ENCODE peak calls at places on chromosomes 1 and 21, in eight cellular contexts. One of them, this sample, is unnamed.
A peak's percentile ranks its signal among the peaks of the same experiment; 100 is the strongest.

GRCh38 chr1:31800677-31800967 is 15.2 kb downstream of the SPOCD1 start:
- DNase-seq in ureter: peak; percentile 34
- DNase-seq in small intestine: no peak
- DNase-seq in T-cell: no peak
- DNase-seq in stimulated activated CD4-positive, alpha-beta T cell treated with anti-CD3 and anti-CD28 coated beads, Interleukin-2, amount 100 ng/mL, for 48 hours: no peak
- DNase-seq in GF-D8: no peak
- DNase-seq in stimulated activated CD8-positive, alpha-beta memory T cell treated with anti-CD3 and anti-CD28 coated beads, Interleukin-15, amount 100 ng/mL, for 4 hours: no peak
- DNase-seq in NCI-H2029 treated with DMSO at 0.1 percent for 48 hours: no peak
- DNase-seq in this sample: no peak

GRCh38 chr1:226800763-226801380 is 61.8 kb upstream of the ITPKB start:
- DNase-seq in GF-D8: no peak
- DNase-seq in small intestine: no peak
- DNase-seq in NCI-H2029 treated with DMSO at 0.1 percent for 48 hours: no peak
- DNase-seq in stimulated activated CD8-positive, alpha-beta memory T cell treated with anti-CD3 and anti-CD28 coated beads, Interleukin-15, amount 100 ng/mL, for 4 hours: no peak
- DNase-seq in stimulated activated CD4-positive, alpha-beta T cell treated with anti-CD3 and anti-CD28 coated beads, Interleukin-2, amount 100 ng/mL, for 48 hours: no peak
- DNase-seq in T-cell: no peak
- DNase-seq in ureter: no peak
- DNase-seq in this sample: no peak

GRCh38 chr1:81305997-81306452 is 494.7 kb upstream of the ADGRL2 start:
- DNase-seq in small intestine: peak; percentile 63
- DNase-seq in T-cell: no peak
- DNase-seq in NCI-H2029 treated with DMSO at 0.1 percent for 48 hours: no peak
- DNase-seq in stimulated activated CD8-positive, alpha-beta memory T cell treated with anti-CD3 and anti-CD28 coated beads, Interleukin-15, amount 100 ng/mL, for 4 hours: no peak
- DNase-seq in ureter: no peak
- DNase-seq in GF-D8: no peak
- DNase-seq in stimulated activated CD4-positive, alpha-beta T cell treated with anti-CD3 and anti-CD28 coated beads, Interleukin-2, amount 100 ng/mL, for 48 hours: no peak
- DNase-seq in this sample: no peak

GRCh38 chr1:54904476-54905048 is 17.6 kb upstream of the DHCR24 start:
- DNase-seq in T-cell: no peak
- DNase-seq in stimulated activated CD8-positive, alpha-beta memory T cell treated with anti-CD3 and anti-CD28 coated beads, Interleukin-15, amount 100 ng/mL, for 4 hours: no peak
- DNase-seq in stimulated activated CD4-positive, alpha-beta T cell treated with anti-CD3 and anti-CD28 coated beads, Interleukin-2, amount 100 ng/mL, for 48 hours: no peak
- DNase-seq in NCI-H2029 treated with DMSO at 0.1 percent for 48 hours: no peak
- DNase-seq in GF-D8: no peak
- DNase-seq in small intestine: no peak
- DNase-seq in ureter: no peak
- DNase-seq in this sample: no peak

GRCh38 chr1:178628637-178629548 is 96.2 kb upstream of the RALGPS2 start:
- DNase-seq in GF-D8: no peak
- DNase-seq in small intestine: no peak
- DNase-seq in stimulated activated CD8-positive, alpha-beta memory T cell treated with anti-CD3 and anti-CD28 coated beads, Interleukin-15, amount 100 ng/mL, for 4 hours: no peak
- DNase-seq in stimulated activated CD4-positive, alpha-beta T cell treated with anti-CD3 and anti-CD28 coated beads, Interleukin-2, amount 100 ng/mL, for 48 hours: no peak
- DNase-seq in NCI-H2029 treated with DMSO at 0.1 percent for 48 hours: no peak
- DNase-seq in T-cell: no peak
- DNase-seq in ureter: no peak
- DNase-seq in this sample: no peak

GRCh38 chr21:14889080-14889805 is 175.6 kb downstream of the NRIP1 start:
- DNase-seq in T-cell: no peak
- DNase-seq in stimulated activated CD4-positive, alpha-beta T cell treated with anti-CD3 and anti-CD28 coated beads, Interleukin-2, amount 100 ng/mL, for 48 hours: no peak
- DNase-seq in NCI-H2029 treated with DMSO at 0.1 percent for 48 hours: no peak
- DNase-seq in ureter: no peak
- DNase-seq in stimulated activated CD8-positive, alpha-beta memory T cell treated with anti-CD3 and anti-CD28 coated beads, Interleukin-15, amount 100 ng/mL, for 4 hours: no peak
- DNase-seq in small intestine: peak; percentile 94
- DNase-seq in GF-D8: no peak
- DNase-seq in this sample: no peak

GRCh38 chr1:7551442-7551841 is 219.7 kb upstream of the VAMP3 start:
- DNase-seq in NCI-H2029 treated with DMSO at 0.1 percent for 48 hours: no peak
- DNase-seq in stimulated activated CD8-positive, alpha-beta memory T cell treated with anti-CD3 and anti-CD28 coated beads, Interleukin-15, amount 100 ng/mL, for 4 hours: no peak
- DNase-seq in GF-D8: no peak
- DNase-seq in ureter: no peak
- DNase-seq in T-cell: no peak
- DNase-seq in small intestine: no peak
- DNase-seq in stimulated activated CD4-positive, alpha-beta T cell treated with anti-CD3 and anti-CD28 coated beads, Interleukin-2, amount 100 ng/mL, for 48 hours: no peak
- DNase-seq in this sample: no peak

GRCh38 chr1:241310451-241310850 is 46.6 kb downstream of the RGS7 start:
- DNase-seq in ureter: no peak
- DNase-seq in stimulated activated CD4-positive, alpha-beta T cell treated with anti-CD3 and anti-CD28 coated beads, Interleukin-2, amount 100 ng/mL, for 48 hours: no peak
- DNase-seq in stimulated activated CD8-positive, alpha-beta memory T cell treated with anti-CD3 and anti-CD28 coated beads, Interleukin-15, amount 100 ng/mL, for 4 hours: no peak
- DNase-seq in T-cell: no peak
- DNase-seq in NCI-H2029 treated with DMSO at 0.1 percent for 48 hours: no peak
- DNase-seq in small intestine: no peak
- DNase-seq in GF-D8: no peak
- DNase-seq in this sample: no peak

GRCh38 chr1:230796626-230797025 is 49.4 kb downstream of the CAPN9 start:
- DNase-seq in stimulated activated CD4-positive, alpha-beta T cell treated with anti-CD3 and anti-CD28 coated beads, Interleukin-2, amount 100 ng/mL, for 48 hours: no peak
- DNase-seq in small intestine: no peak
- DNase-seq in stimulated activated CD8-positive, alpha-beta memory T cell treated with anti-CD3 and anti-CD28 coated beads, Interleukin-15, amount 100 ng/mL, for 4 hours: no peak
- DNase-seq in NCI-H2029 treated with DMSO at 0.1 percent for 48 hours: no peak
- DNase-seq in T-cell: no peak
- DNase-seq in ureter: no peak
- DNase-seq in GF-D8: no peak
- DNase-seq in this sample: no peak

GRCh38 chr1:210989949-210990348 is 144.0 kb downstream of the KCNH1 start:
- DNase-seq in ureter: no peak
- DNase-seq in stimulated activated CD4-positive, alpha-beta T cell treated with anti-CD3 and anti-CD28 coated beads, Interleukin-2, amount 100 ng/mL, for 48 hours: no peak
- DNase-seq in stimulated activated CD8-positive, alpha-beta memory T cell treated with anti-CD3 and anti-CD28 coated beads, Interleukin-15, amount 100 ng/mL, for 4 hours: no peak
- DNase-seq in T-cell: no peak
- DNase-seq in small intestine: no peak
- DNase-seq in GF-D8: no peak
- DNase-seq in NCI-H2029 treated with DMSO at 0.1 percent for 48 hours: no peak
- DNase-seq in this sample: no peak

GRCh38 chr1:30473920-30474817 is 249.2 kb downstream of the MATN1 start:
- DNase-seq in ureter: no peak
- DNase-seq in stimulated activated CD4-positive, alpha-beta T cell treated with anti-CD3 and anti-CD28 coated beads, Interleukin-2, amount 100 ng/mL, for 48 hours: no peak
- DNase-seq in small intestine: no peak
- DNase-seq in stimulated activated CD8-positive, alpha-beta memory T cell treated with anti-CD3 and anti-CD28 coated beads, Interleukin-15, amount 100 ng/mL, for 4 hours: no peak
- DNase-seq in GF-D8: no peak
- DNase-seq in T-cell: no peak
- DNase-seq in NCI-H2029 treated with DMSO at 0.1 percent for 48 hours: no peak
- DNase-seq in this sample: no peak

GRCh38 chr21:26405735-26406361 is 167.2 kb downstream of the CYYR1 start:
- DNase-seq in T-cell: no peak
- DNase-seq in GF-D8: no peak
- DNase-seq in stimulated activated CD8-positive, alpha-beta memory T cell treated with anti-CD3 and anti-CD28 coated beads, Interleukin-15, amount 100 ng/mL, for 4 hours: peak; percentile 3
- DNase-seq in stimulated activated CD4-positive, alpha-beta T cell treated with anti-CD3 and anti-CD28 coated beads, Interleukin-2, amount 100 ng/mL, for 48 hours: no peak
- DNase-seq in ureter: no peak
- DNase-seq in small intestine: no peak
- DNase-seq in NCI-H2029 treated with DMSO at 0.1 percent for 48 hours: no peak
- DNase-seq in this sample: no peak

GRCh38 chr1:91152331-91152730 is 130.5 kb upstream of the ZNF644 start:
- DNase-seq in NCI-H2029 treated with DMSO at 0.1 percent for 48 hours: no peak
- DNase-seq in T-cell: no peak
- DNase-seq in stimulated activated CD4-positive, alpha-beta T cell treated with anti-CD3 and anti-CD28 coated beads, Interleukin-2, amount 100 ng/mL, for 48 hours: no peak
- DNase-seq in ureter: no peak
- DNase-seq in GF-D8: no peak
- DNase-seq in small intestine: no peak
- DNase-seq in stimulated activated CD8-positive, alpha-beta memory T cell treated with anti-CD3 and anti-CD28 coated beads, Interleukin-15, amount 100 ng/mL, for 4 hours: no peak
- DNase-seq in this sample: no peak

GRCh38 chr21:33022828-33023573 is 2.7 kb upstream of the OLIG2 start:
- DNase-seq in T-cell: no peak
- DNase-seq in GF-D8: no peak
- DNase-seq in small intestine: no peak
- DNase-seq in stimulated activated CD4-positive, alpha-beta T cell treated with anti-CD3 and anti-CD28 coated beads, Interleukin-2, amount 100 ng/mL, for 48 hours: no peak
- DNase-seq in ureter: no peak
- DNase-seq in stimulated activated CD8-positive, alpha-beta memory T cell treated with anti-CD3 and anti-CD28 coated beads, Interleukin-15, amount 100 ng/mL, for 4 hours: no peak
- DNase-seq in NCI-H2029 treated with DMSO at 0.1 percent for 48 hours: no peak
- DNase-seq in this sample: no peak

GRCh38 chr1:159896086-159896930 is 3.7 kb downstream of the CFAP45 start:
- DNase-seq in NCI-H2029 treated with DMSO at 0.1 percent for 48 hours: no peak
- DNase-seq in small intestine: no peak
- DNase-seq in ureter: no peak
- DNase-seq in stimulated activated CD8-positive, alpha-beta memory T cell treated with anti-CD3 and anti-CD28 coated beads, Interleukin-15, amount 100 ng/mL, for 4 hours: no peak
- DNase-seq in GF-D8: no peak
- DNase-seq in stimulated activated CD4-positive, alpha-beta T cell treated with anti-CD3 and anti-CD28 coated beads, Interleukin-2, amount 100 ng/mL, for 48 hours: no peak
- DNase-seq in T-cell: no peak
- DNase-seq in this sample: no peak